ENCODE peak calls at places on chromosome 17, in six cellular contexts. U, I, T, D, A and N are unnamed samples.

GRCh38 chr17:48624544-48625501 is 1.3 kb downstream of the HOXB9 start:
- DNase-seq in U (no peak), I (no peak), T (no peak), D (no peak), A (no peak), N (no peak)

GRCh38 chr17:40326014-40326831 is 17.2 kb downstream of the RARA start:
- DNase-seq in T (no peak), D (no peak), A (no peak), U (no peak), I (no peak), N (no peak)

GRCh38 chr17:65025288-65025687 is 31.3 kb downstream of the GNA13 start:
- DNase-seq in A (no peak), U (no peak), D (no peak), I (no peak), T (no peak), N (no peak)

GRCh38 chr17:40949406-40949805 is 12.0 kb upstream of the KRT23 start:
- DNase-seq in U (no peak), D (no peak), I (no peak), T (no peak), A (no peak), N (no peak)

GRCh38 chr17:38539386-38539785 is 66.4 kb downstream of the SRCIN1 start:
- DNase-seq in I (no peak), D (no peak), T (no peak), A (no peak), U (no peak), N (no peak)

GRCh38 chr17:4998666-4999428 is 1.1 kb downstream of the KIF1C start:
- DNase-seq in D (no peak), I (no peak), U (peak; percentile 53), T (peak; percentile 29), A (no peak), N (peak; percentile 67)

GRCh38 chr17:19867094-19867653 is 562 bp downstream of the ULK2 start:
- DNase-seq in D (no peak), A (peak; percentile 66), T (peak; percentile 61), I (peak; percentile 58), U (peak; percentile 70), N (no peak)

GRCh38 chr17:40490289-40490853 is 11.1 kb downstream of the TNS4 start:
- DNase-seq in I (peak; percentile 75), A (peak; percentile 75), D (no peak), T (peak; percentile 30), U (no peak), N (peak; percentile 86)

GRCh38 chr17:64107517-64108235 is 22.3 kb downstream of the ERN1 start:
- DNase-seq in U (no peak), I (no peak), D (no peak), A (no peak), T (peak; percentile 47), N (no peak)

GRCh38 chr17:66667491-66668030 is 167.4 kb upstream of the CACNG5 start:
- DNase-seq in U (no peak), A (no peak), I (no peak), T (no peak), D (no peak), N (no peak)

GRCh38 chr17:45680360-45680759 is 103.8 kb upstream of the CRHR1 start:
- DNase-seq in T (no peak), U (no peak), A (no peak), D (no peak), I (no peak), N (no peak)
- TF ChIP-seq POLR2A in T (no peak), U (no peak), A (no peak), D (no peak), I (no peak), N (no peak)

GRCh38 chr17:81335388-81336157 is 40.5 kb upstream of the SLC38A10 start:
- DNase-seq in A (no peak), U (no peak), D (no peak), I (no peak), T (no peak), N (no peak)
- H3K4me1 ChIP-seq in A (peaks cover 85% of the 10 kb centered on the region), U (peaks cover 38% of the 10 kb centered on the region), D (peaks cover 39% of the 10 kb centered on the region), I (peaks cover 11% of the 10 kb centered on the region), T (peaks cover 69% of the 10 kb centered on the region), N (peaks cover 62% of the 10 kb centered on the region)

DNA sequence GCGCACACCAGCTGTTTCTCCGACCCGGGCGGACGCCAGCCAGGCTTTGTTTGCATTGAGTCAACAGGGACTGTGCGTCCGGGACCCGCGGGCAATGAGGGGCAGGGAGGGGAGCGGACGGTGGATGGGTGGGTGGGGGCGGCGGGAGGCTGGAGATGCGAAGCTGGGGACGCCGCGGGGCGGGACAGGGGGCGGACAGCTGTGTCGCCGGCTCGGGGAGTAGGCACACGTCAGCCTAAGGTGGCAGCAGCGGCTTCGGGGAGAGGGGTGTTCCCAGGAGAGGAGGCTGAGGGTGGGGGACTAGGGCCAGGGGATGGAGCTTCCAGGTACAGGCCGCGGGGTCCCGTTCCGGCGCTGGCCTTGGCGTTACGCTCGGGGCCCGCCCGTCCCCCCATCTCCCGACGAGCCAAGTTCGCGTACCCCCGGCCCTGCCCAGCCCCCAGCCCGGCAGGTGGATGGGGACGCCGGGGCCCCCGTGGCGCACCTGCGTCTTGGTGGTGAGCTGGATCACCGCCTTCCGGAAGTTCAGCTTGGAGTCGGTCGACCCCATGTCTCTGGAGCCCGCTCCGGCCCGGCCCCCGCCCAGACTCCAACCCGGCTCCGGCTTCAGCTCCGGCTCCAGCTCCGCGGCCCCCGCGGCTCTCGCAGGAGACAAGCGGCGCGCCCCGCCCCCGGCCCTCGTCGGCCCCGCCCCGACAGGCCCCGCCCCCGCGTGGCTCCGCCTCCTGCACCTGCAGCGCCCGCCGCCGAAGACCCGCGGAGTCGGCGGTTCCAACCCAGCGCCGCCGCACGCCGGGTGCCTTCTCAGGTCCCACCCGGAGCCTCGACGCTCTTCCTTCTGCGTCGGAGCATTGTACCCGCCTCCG is at the start of gene HID1:
- DNase-seq in A (no peak), I (peak; percentile 54), U (peak; percentile 91), T (peak; percentile 87), D (no peak), N (no peak)
- TF ChIP-seq POLR2A in A (no peak), I (no peak), U (no peak), T (peak; percentile 72), D (no peak), N (no peak)

DNA sequence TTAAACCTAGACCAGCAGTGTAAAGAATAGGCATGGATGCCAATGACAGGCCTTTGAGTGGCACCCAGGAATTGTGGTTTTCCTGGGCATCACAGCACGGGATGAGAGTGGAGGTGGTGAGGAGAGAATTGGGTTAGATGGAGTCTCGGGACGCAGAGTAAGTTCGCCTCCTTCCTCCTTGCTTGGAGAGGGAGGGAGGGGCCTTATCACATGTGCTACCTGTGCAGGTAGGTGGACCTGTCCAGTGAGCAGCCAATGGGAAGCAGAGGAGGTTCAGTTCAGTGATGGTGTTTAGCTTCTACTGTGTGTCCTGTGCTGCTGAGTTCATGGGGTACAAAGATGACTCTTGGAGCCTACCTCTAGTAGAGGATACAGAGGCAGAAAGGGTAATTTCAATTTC is 14.9 kb downstream of the YPEL2 start:
- DNase-seq in I (no peak), T (no peak), D (no peak), U (no peak), A (no peak), N (no peak)
- H3K4me1 ChIP-seq in I (peaks cover 6% of the 10 kb centered on the region), T (peaks cover 31% of the 10 kb centered on the region), D (peaks cover 7% of the 10 kb centered on the region), U (peaks cover 43% of the 10 kb centered on the region), A (peaks cover 97% of the 10 kb centered on the region), N (peaks cover 41% of the 10 kb centered on the region)

GRCh38 chr17:68019675-68020450 is 15.7 kb upstream of the KPNA2 start:
- DNase-seq in I (peak; percentile 98), T (peak; percentile 98), D (peak; percentile 94), A (peak; percentile 96), U (peak; percentile 97), N (peak; percentile 97)
- TF ChIP-seq POLR2A in I (peak; percentile 49), T (peak; percentile 26), D (peak; percentile 80), A (peak; percentile 58), U (no peak), N (no peak)

GRCh38 chr17:50636145-50636803 is 1.6 kb downstream of the ABCC3 start:
- DNase-seq in I (no peak), A (no peak), T (no peak), U (peak; percentile 56), D (no peak), N (no peak)
- H3K4me1 ChIP-seq in I (peaks cover 11% of the 10 kb centered on the region), A (peaks cover 49% of the 10 kb centered on the region), T (peaks cover 72% of the 10 kb centered on the region), U (peaks cover 66% of the 10 kb centered on the region), D (peaks cover 10% of the 10 kb centered on the region), N (peaks cover 51% of the 10 kb centered on the region)

GRCh38 chr17:77687921-77688320 is 270.6 kb upstream of the TNRC6C start:
- DNase-seq in T (no peak), A (no peak), I (no peak), D (no peak), U (no peak), N (no peak)
- TF ChIP-seq POLR2A in T (no peak), A (no peak), I (no peak), D (no peak), U (no peak), N (no peak)